ENCODE peak calls at places on chromosome 11, in ten cellular contexts. One of them, this sample, is unnamed.

GRCh38 chr11:34464591-34465036 is 25.9 kb downstream of the CAT start:
- DNase-seq in activated CD8-positive, alpha-beta memory T cell treated with anti-CD3 and anti-CD28 coated beads for 1 hour: no peak
- DNase-seq in SK-N-SH: no peak
- DNase-seq in HS-27A: no peak
- DNase-seq in HEK293T: no peak
- DNase-seq in amniotic stem cell: no peak
- DNase-seq in D721Med: no peak
- DNase-seq in stimulated activated CD4-positive, alpha-beta T cell treated with anti-CD3 and anti-CD28 coated beads, Interleukin-15, amount 100 ng/mL, for 1 hour: no peak
- DNase-seq in AG20443: no peak
- DNase-seq in IMR-90: no peak
- DNase-seq in this sample: no peak

GRCh38 chr11:69207165-69207889 is 51.6 kb downstream of the SMIM38 start:
- DNase-seq in activated CD8-positive, alpha-beta memory T cell treated with anti-CD3 and anti-CD28 coated beads for 1 hour: no peak
- DNase-seq in SK-N-SH: no peak
- DNase-seq in HS-27A: no peak
- DNase-seq in HEK293T: no peak
- DNase-seq in amniotic stem cell: no peak
- DNase-seq in D721Med: no peak
- DNase-seq in stimulated activated CD4-positive, alpha-beta T cell treated with anti-CD3 and anti-CD28 coated beads, Interleukin-15, amount 100 ng/mL, for 1 hour: no peak
- DNase-seq in AG20443: no peak
- DNase-seq in IMR-90: no peak
- DNase-seq in this sample: no peak

GRCh38 chr11:114219559-114220349 is 76.4 kb upstream of the NNMT start:
- DNase-seq in activated CD8-positive, alpha-beta memory T cell treated with anti-CD3 and anti-CD28 coated beads for 1 hour: no peak
- DNase-seq in SK-N-SH: no peak
- DNase-seq in HS-27A: no peak
- DNase-seq in HEK293T: no peak
- DNase-seq in amniotic stem cell: no peak
- DNase-seq in D721Med: no peak
- DNase-seq in stimulated activated CD4-positive, alpha-beta T cell treated with anti-CD3 and anti-CD28 coated beads, Interleukin-15, amount 100 ng/mL, for 1 hour: no peak
- DNase-seq in AG20443: no peak
- DNase-seq in IMR-90: peak
- DNase-seq in this sample: no peak

GRCh38 chr11:85930879-85931366 is 75.7 kb downstream of the CCDC83 start:
- DNase-seq in activated CD8-positive, alpha-beta memory T cell treated with anti-CD3 and anti-CD28 coated beads for 1 hour: no peak
- DNase-seq in SK-N-SH: no peak
- DNase-seq in HS-27A: no peak
- DNase-seq in HEK293T: no peak
- DNase-seq in amniotic stem cell: no peak
- DNase-seq in D721Med: no peak
- DNase-seq in stimulated activated CD4-positive, alpha-beta T cell treated with anti-CD3 and anti-CD28 coated beads, Interleukin-15, amount 100 ng/mL, for 1 hour: no peak
- DNase-seq in AG20443: no peak
- DNase-seq in IMR-90: no peak
- DNase-seq in this sample: no peak

GRCh38 chr11:128182844-128183243 is 404.5 kb downstream of the ETS1 start:
- DNase-seq in activated CD8-positive, alpha-beta memory T cell treated with anti-CD3 and anti-CD28 coated beads for 1 hour: no peak
- DNase-seq in SK-N-SH: no peak
- DNase-seq in HS-27A: no peak
- DNase-seq in HEK293T: no peak
- DNase-seq in amniotic stem cell: no peak
- DNase-seq in D721Med: no peak
- DNase-seq in stimulated activated CD4-positive, alpha-beta T cell treated with anti-CD3 and anti-CD28 coated beads, Interleukin-15, amount 100 ng/mL, for 1 hour: no peak
- DNase-seq in AG20443: no peak
- DNase-seq in IMR-90: no peak
- DNase-seq in this sample: no peak

GRCh38 chr11:121696177-121696863 is 243.6 kb upstream of the SORL1-AS1 start:
- DNase-seq in activated CD8-positive, alpha-beta memory T cell treated with anti-CD3 and anti-CD28 coated beads for 1 hour: no peak
- DNase-seq in SK-N-SH: no peak
- DNase-seq in HS-27A: no peak
- DNase-seq in HEK293T: no peak
- DNase-seq in amniotic stem cell: no peak
- DNase-seq in D721Med: no peak
- DNase-seq in stimulated activated CD4-positive, alpha-beta T cell treated with anti-CD3 and anti-CD28 coated beads, Interleukin-15, amount 100 ng/mL, for 1 hour: no peak
- DNase-seq in AG20443: no peak
- DNase-seq in IMR-90: no peak
- DNase-seq in this sample: no peak

GRCh38 chr11:67416416-67417335 is 1.2 kb downstream of the CARNS1 start:
- DNase-seq in activated CD8-positive, alpha-beta memory T cell treated with anti-CD3 and anti-CD28 coated beads for 1 hour: peak
- DNase-seq in SK-N-SH: no peak
- DNase-seq in HS-27A: no peak
- DNase-seq in HEK293T: no peak
- DNase-seq in amniotic stem cell: no peak
- DNase-seq in D721Med: no peak
- DNase-seq in stimulated activated CD4-positive, alpha-beta T cell treated with anti-CD3 and anti-CD28 coated beads, Interleukin-15, amount 100 ng/mL, for 1 hour: no peak
- DNase-seq in AG20443: no peak
- DNase-seq in IMR-90: no peak
- DNase-seq in this sample: no peak

GRCh38 chr11:7944123-7944522 is 2.6 kb upstream of the OR10A3 start:
- DNase-seq in activated CD8-positive, alpha-beta memory T cell treated with anti-CD3 and anti-CD28 coated beads for 1 hour: no peak
- DNase-seq in SK-N-SH: no peak
- DNase-seq in HS-27A: no peak
- DNase-seq in HEK293T: no peak
- DNase-seq in amniotic stem cell: no peak
- DNase-seq in D721Med: no peak
- DNase-seq in stimulated activated CD4-positive, alpha-beta T cell treated with anti-CD3 and anti-CD28 coated beads, Interleukin-15, amount 100 ng/mL, for 1 hour: no peak
- DNase-seq in AG20443: no peak
- DNase-seq in IMR-90: no peak
- DNase-seq in this sample: no peak

GRCh38 chr11:32658639-32659406 is 75.2 kb downstream of the EIF3M start:
- DNase-seq in activated CD8-positive, alpha-beta memory T cell treated with anti-CD3 and anti-CD28 coated beads for 1 hour: no peak
- DNase-seq in SK-N-SH: no peak
- DNase-seq in HS-27A: peak
- DNase-seq in HEK293T: no peak
- DNase-seq in amniotic stem cell: no peak
- DNase-seq in D721Med: no peak
- DNase-seq in stimulated activated CD4-positive, alpha-beta T cell treated with anti-CD3 and anti-CD28 coated beads, Interleukin-15, amount 100 ng/mL, for 1 hour: no peak
- DNase-seq in AG20443: no peak
- DNase-seq in IMR-90: peak
- DNase-seq in this sample: no peak

GRCh38 chr11:73411031-73411430 is 34.8 kb downstream of the RELT start:
- DNase-seq in activated CD8-positive, alpha-beta memory T cell treated with anti-CD3 and anti-CD28 coated beads for 1 hour: no peak
- DNase-seq in SK-N-SH: no peak
- DNase-seq in HS-27A: no peak
- DNase-seq in HEK293T: no peak
- DNase-seq in amniotic stem cell: no peak
- DNase-seq in D721Med: no peak
- DNase-seq in stimulated activated CD4-positive, alpha-beta T cell treated with anti-CD3 and anti-CD28 coated beads, Interleukin-15, amount 100 ng/mL, for 1 hour: no peak
- DNase-seq in AG20443: no peak
- DNase-seq in IMR-90: no peak
- DNase-seq in this sample: no peak

GRCh38 chr11:57791321-57792059 is 29.9 kb downstream of the CTNND1 start:
- DNase-seq in activated CD8-positive, alpha-beta memory T cell treated with anti-CD3 and anti-CD28 coated beads for 1 hour: no peak
- DNase-seq in SK-N-SH: no peak
- DNase-seq in HS-27A: no peak
- DNase-seq in HEK293T: no peak
- DNase-seq in amniotic stem cell: no peak
- DNase-seq in D721Med: no peak
- DNase-seq in stimulated activated CD4-positive, alpha-beta T cell treated with anti-CD3 and anti-CD28 coated beads, Interleukin-15, amount 100 ng/mL, for 1 hour: no peak
- DNase-seq in AG20443: no peak
- DNase-seq in IMR-90: no peak
- DNase-seq in this sample: no peak

GRCh38 chr11:12120031-12121008 is 9.9 kb downstream of the MICAL2 start:
- DNase-seq in activated CD8-positive, alpha-beta memory T cell treated with anti-CD3 and anti-CD28 coated beads for 1 hour: no peak
- DNase-seq in SK-N-SH: no peak
- DNase-seq in HS-27A: no peak
- DNase-seq in HEK293T: no peak
- DNase-seq in amniotic stem cell: no peak
- DNase-seq in D721Med: no peak
- DNase-seq in stimulated activated CD4-positive, alpha-beta T cell treated with anti-CD3 and anti-CD28 coated beads, Interleukin-15, amount 100 ng/mL, for 1 hour: no peak
- DNase-seq in AG20443: no peak
- DNase-seq in IMR-90: peak
- DNase-seq in this sample: no peak

GRCh38 chr11:34633990-34634725 is 13.3 kb downstream of the EHF start:
- DNase-seq in activated CD8-positive, alpha-beta memory T cell treated with anti-CD3 and anti-CD28 coated beads for 1 hour: no peak
- DNase-seq in SK-N-SH: no peak
- DNase-seq in HS-27A: peak
- DNase-seq in HEK293T: no peak
- DNase-seq in amniotic stem cell: no peak
- DNase-seq in D721Med: no peak
- DNase-seq in stimulated activated CD4-positive, alpha-beta T cell treated with anti-CD3 and anti-CD28 coated beads, Interleukin-15, amount 100 ng/mL, for 1 hour: no peak
- DNase-seq in AG20443: peak
- DNase-seq in IMR-90: peak
- DNase-seq in this sample: no peak

GRCh38 chr11:16410479-16410878 is 54.1 kb upstream of the SOX6 start:
- DNase-seq in activated CD8-positive, alpha-beta memory T cell treated with anti-CD3 and anti-CD28 coated beads for 1 hour: no peak
- DNase-seq in SK-N-SH: no peak
- DNase-seq in HS-27A: no peak
- DNase-seq in HEK293T: no peak
- DNase-seq in amniotic stem cell: no peak
- DNase-seq in D721Med: no peak
- DNase-seq in stimulated activated CD4-positive, alpha-beta T cell treated with anti-CD3 and anti-CD28 coated beads, Interleukin-15, amount 100 ng/mL, for 1 hour: no peak
- DNase-seq in AG20443: no peak
- DNase-seq in IMR-90: no peak
- DNase-seq in this sample: no peak

GRCh38 chr11:34198523-34198922 is 93.1 kb downstream of the NAT10 start:
- DNase-seq in activated CD8-positive, alpha-beta memory T cell treated with anti-CD3 and anti-CD28 coated beads for 1 hour: no peak
- DNase-seq in SK-N-SH: no peak
- DNase-seq in HS-27A: no peak
- DNase-seq in HEK293T: no peak
- DNase-seq in amniotic stem cell: no peak
- DNase-seq in D721Med: no peak
- DNase-seq in stimulated activated CD4-positive, alpha-beta T cell treated with anti-CD3 and anti-CD28 coated beads, Interleukin-15, amount 100 ng/mL, for 1 hour: no peak
- DNase-seq in AG20443: no peak
- DNase-seq in IMR-90: peak
- DNase-seq in this sample: no peak

GRCh38 chr11:22163394-22163797 is 29.5 kb upstream of the ANO5 start:
- DNase-seq in activated CD8-positive, alpha-beta memory T cell treated with anti-CD3 and anti-CD28 coated beads for 1 hour: no peak
- DNase-seq in SK-N-SH: no peak
- DNase-seq in HS-27A: no peak
- DNase-seq in HEK293T: no peak
- DNase-seq in amniotic stem cell: no peak
- DNase-seq in D721Med: no peak
- DNase-seq in stimulated activated CD4-positive, alpha-beta T cell treated with anti-CD3 and anti-CD28 coated beads, Interleukin-15, amount 100 ng/mL, for 1 hour: no peak
- DNase-seq in AG20443: no peak
- DNase-seq in IMR-90: no peak
- DNase-seq in this sample: no peak

GRCh38 chr11:8315463-8315862 is 51.8 kb upstream of the LMO1 start:
- DNase-seq in activated CD8-positive, alpha-beta memory T cell treated with anti-CD3 and anti-CD28 coated beads for 1 hour: no peak
- DNase-seq in SK-N-SH: peak
- DNase-seq in HS-27A: no peak
- DNase-seq in HEK293T: no peak
- DNase-seq in amniotic stem cell: no peak
- DNase-seq in D721Med: peak
- DNase-seq in stimulated activated CD4-positive, alpha-beta T cell treated with anti-CD3 and anti-CD28 coated beads, Interleukin-15, amount 100 ng/mL, for 1 hour: no peak
- DNase-seq in AG20443: no peak
- DNase-seq in IMR-90: no peak
- DNase-seq in this sample: no peak

GRCh38 chr11:69495441-69496201 is 14.2 kb downstream of the LINC01488 start:
- DNase-seq in activated CD8-positive, alpha-beta memory T cell treated with anti-CD3 and anti-CD28 coated beads for 1 hour: no peak
- DNase-seq in SK-N-SH: no peak
- DNase-seq in HS-27A: no peak
- DNase-seq in HEK293T: no peak
- DNase-seq in amniotic stem cell: no peak
- DNase-seq in D721Med: no peak
- DNase-seq in stimulated activated CD4-positive, alpha-beta T cell treated with anti-CD3 and anti-CD28 coated beads, Interleukin-15, amount 100 ng/mL, for 1 hour: no peak
- DNase-seq in AG20443: no peak
- DNase-seq in IMR-90: no peak
- DNase-seq in this sample: no peak

GRCh38 chr11:37712246-37712645 is 1114.2 kb upstream of the RAG2 start:
- DNase-seq in activated CD8-positive, alpha-beta memory T cell treated with anti-CD3 and anti-CD28 coated beads for 1 hour: no peak
- DNase-seq in SK-N-SH: peak
- DNase-seq in HS-27A: no peak
- DNase-seq in HEK293T: no peak
- DNase-seq in amniotic stem cell: no peak
- DNase-seq in D721Med: no peak
- DNase-seq in stimulated activated CD4-positive, alpha-beta T cell treated with anti-CD3 and anti-CD28 coated beads, Interleukin-15, amount 100 ng/mL, for 1 hour: no peak
- DNase-seq in AG20443: no peak
- DNase-seq in IMR-90: peak
- DNase-seq in this sample: peak

GRCh38 chr11:132718711-132719641 is 813.3 kb downstream of the OPCML start:
- DNase-seq in activated CD8-positive, alpha-beta memory T cell treated with anti-CD3 and anti-CD28 coated beads for 1 hour: peak
- DNase-seq in SK-N-SH: no peak
- DNase-seq in HS-27A: no peak
- DNase-seq in HEK293T: no peak
- DNase-seq in amniotic stem cell: no peak
- DNase-seq in D721Med: no peak
- DNase-seq in stimulated activated CD4-positive, alpha-beta T cell treated with anti-CD3 and anti-CD28 coated beads, Interleukin-15, amount 100 ng/mL, for 1 hour: peak
- DNase-seq in AG20443: peak
- DNase-seq in IMR-90: peak
- DNase-seq in this sample: no peak

GRCh38 chr11:94719864-94720263 is 48.3 kb upstream of the AMOTL1 start:
- DNase-seq in activated CD8-positive, alpha-beta memory T cell treated with anti-CD3 and anti-CD28 coated beads for 1 hour: no peak
- DNase-seq in SK-N-SH: no peak
- DNase-seq in HS-27A: no peak
- DNase-seq in HEK293T: no peak
- DNase-seq in amniotic stem cell: no peak
- DNase-seq in D721Med: no peak
- DNase-seq in stimulated activated CD4-positive, alpha-beta T cell treated with anti-CD3 and anti-CD28 coated beads, Interleukin-15, amount 100 ng/mL, for 1 hour: no peak
- DNase-seq in AG20443: no peak
- DNase-seq in IMR-90: no peak
- DNase-seq in this sample: no peak

GRCh38 chr11:128297111-128297651 is 290.2 kb downstream of the ETS1 start:
- DNase-seq in activated CD8-positive, alpha-beta memory T cell treated with anti-CD3 and anti-CD28 coated beads for 1 hour: no peak
- DNase-seq in SK-N-SH: no peak
- DNase-seq in HS-27A: no peak
- DNase-seq in HEK293T: no peak
- DNase-seq in amniotic stem cell: no peak
- DNase-seq in D721Med: no peak
- DNase-seq in stimulated activated CD4-positive, alpha-beta T cell treated with anti-CD3 and anti-CD28 coated beads, Interleukin-15, amount 100 ng/mL, for 1 hour: no peak
- DNase-seq in AG20443: no peak
- DNase-seq in IMR-90: peak
- DNase-seq in this sample: no peak

GRCh38 chr11:45850446-45850845 is 3.2 kb downstream of the CRY2 start:
- DNase-seq in activated CD8-positive, alpha-beta memory T cell treated with anti-CD3 and anti-CD28 coated beads for 1 hour: no peak
- DNase-seq in SK-N-SH: no peak
- DNase-seq in HS-27A: no peak
- DNase-seq in HEK293T: no peak
- DNase-seq in amniotic stem cell: no peak
- DNase-seq in D721Med: no peak
- DNase-seq in stimulated activated CD4-positive, alpha-beta T cell treated with anti-CD3 and anti-CD28 coated beads, Interleukin-15, amount 100 ng/mL, for 1 hour: no peak
- DNase-seq in AG20443: no peak
- DNase-seq in IMR-90: peak
- DNase-seq in this sample: no peak

GRCh38 chr11:90701040-90701439 is 478.2 kb upstream of the CHORDC1 start:
- DNase-seq in activated CD8-positive, alpha-beta memory T cell treated with anti-CD3 and anti-CD28 coated beads for 1 hour: no peak
- DNase-seq in SK-N-SH: no peak
- DNase-seq in HS-27A: no peak
- DNase-seq in HEK293T: no peak
- DNase-seq in amniotic stem cell: no peak
- DNase-seq in D721Med: no peak
- DNase-seq in stimulated activated CD4-positive, alpha-beta T cell treated with anti-CD3 and anti-CD28 coated beads, Interleukin-15, amount 100 ng/mL, for 1 hour: no peak
- DNase-seq in AG20443: no peak
- DNase-seq in IMR-90: no peak
- DNase-seq in this sample: no peak

GRCh38 chr11:18361154-18361553 is 33.2 kb upstream of the LDHA start:
- DNase-seq in activated CD8-positive, alpha-beta memory T cell treated with anti-CD3 and anti-CD28 coated beads for 1 hour: no peak
- DNase-seq in SK-N-SH: no peak
- DNase-seq in HS-27A: no peak
- DNase-seq in HEK293T: no peak
- DNase-seq in amniotic stem cell: no peak
- DNase-seq in D721Med: no peak
- DNase-seq in stimulated activated CD4-positive, alpha-beta T cell treated with anti-CD3 and anti-CD28 coated beads, Interleukin-15, amount 100 ng/mL, for 1 hour: no peak
- DNase-seq in AG20443: no peak
- DNase-seq in IMR-90: no peak
- DNase-seq in this sample: no peak

GRCh38 chr11:95150977-95151684 is 61.5 kb downstream of the ENDOD1 start:
- DNase-seq in activated CD8-positive, alpha-beta memory T cell treated with anti-CD3 and anti-CD28 coated beads for 1 hour: peak
- DNase-seq in SK-N-SH: peak
- DNase-seq in HS-27A: peak
- DNase-seq in HEK293T: peak
- DNase-seq in amniotic stem cell: peak
- DNase-seq in D721Med: no peak
- DNase-seq in stimulated activated CD4-positive, alpha-beta T cell treated with anti-CD3 and anti-CD28 coated beads, Interleukin-15, amount 100 ng/mL, for 1 hour: peak
- DNase-seq in AG20443: peak
- DNase-seq in IMR-90: peak
- DNase-seq in this sample: peak

GRCh38 chr11:68390315-68390714 is 70.2 kb upstream of the PPP6R3 start:
- DNase-seq in activated CD8-positive, alpha-beta memory T cell treated with anti-CD3 and anti-CD28 coated beads for 1 hour: no peak
- DNase-seq in SK-N-SH: no peak
- DNase-seq in HS-27A: no peak
- DNase-seq in HEK293T: no peak
- DNase-seq in amniotic stem cell: no peak
- DNase-seq in D721Med: no peak
- DNase-seq in stimulated activated CD4-positive, alpha-beta T cell treated with anti-CD3 and anti-CD28 coated beads, Interleukin-15, amount 100 ng/mL, for 1 hour: no peak
- DNase-seq in AG20443: no peak
- DNase-seq in IMR-90: no peak
- DNase-seq in this sample: no peak

GRCh38 chr11:15938983-15939382 is 417.4 kb downstream of the SOX6 start:
- DNase-seq in activated CD8-positive, alpha-beta memory T cell treated with anti-CD3 and anti-CD28 coated beads for 1 hour: no peak
- DNase-seq in SK-N-SH: no peak
- DNase-seq in HS-27A: no peak
- DNase-seq in HEK293T: no peak
- DNase-seq in amniotic stem cell: no peak
- DNase-seq in D721Med: no peak
- DNase-seq in stimulated activated CD4-positive, alpha-beta T cell treated with anti-CD3 and anti-CD28 coated beads, Interleukin-15, amount 100 ng/mL, for 1 hour: no peak
- DNase-seq in AG20443: no peak
- DNase-seq in IMR-90: no peak
- DNase-seq in this sample: no peak